ENCODE peak calls at places on chromosomes 12 and 14, in six cellular contexts. One of them, this sample, is unnamed.

GRCh38 chr12:31246470-31246850 is 79.5 kb downstream of the SINHCAF start:
- DNase-seq in NCI-H1417: no peak
- DNase-seq in activated CD4-positive, CD25-positive, alpha-beta regulatory T cell treated with anti-CD3 and anti-CD28 coated beads, Interleukin-2, amount 50 U/mL, for 16 hours: no peak
- DNase-seq in HTR-8/SVneo: no peak
- DNase-seq in H7: no peak
- DNase-seq in ACHN: no peak
- DNase-seq in this sample: no peak

GRCh38 chr12:111056618-111057521 is 136.5 kb upstream of the MYL2 start:
- DNase-seq in NCI-H1417: no peak
- DNase-seq in activated CD4-positive, CD25-positive, alpha-beta regulatory T cell treated with anti-CD3 and anti-CD28 coated beads, Interleukin-2, amount 50 U/mL, for 16 hours: peak; percentile 6
- DNase-seq in HTR-8/SVneo: no peak
- DNase-seq in H7: no peak
- DNase-seq in ACHN: no peak
- DNase-seq in this sample: no peak

GRCh38 chr12:76277480-76277879 is 70.7 kb downstream of the BBS10 start:
- DNase-seq in NCI-H1417: no peak
- DNase-seq in activated CD4-positive, CD25-positive, alpha-beta regulatory T cell treated with anti-CD3 and anti-CD28 coated beads, Interleukin-2, amount 50 U/mL, for 16 hours: no peak
- DNase-seq in HTR-8/SVneo: no peak
- DNase-seq in H7: no peak
- DNase-seq in ACHN: peak; percentile 72
- DNase-seq in this sample: no peak

GRCh38 chr14:67941456-67942018 is 122.0 kb downstream of the RAD51B start:
- DNase-seq in NCI-H1417: no peak
- DNase-seq in activated CD4-positive, CD25-positive, alpha-beta regulatory T cell treated with anti-CD3 and anti-CD28 coated beads, Interleukin-2, amount 50 U/mL, for 16 hours: no peak
- DNase-seq in HTR-8/SVneo: no peak
- DNase-seq in H7: no peak
- DNase-seq in ACHN: peak; percentile 20
- DNase-seq in this sample: no peak

GRCh38 chr12:76633415-76633814 is 73.8 kb upstream of the OSBPL8 start:
- DNase-seq in NCI-H1417: no peak
- DNase-seq in activated CD4-positive, CD25-positive, alpha-beta regulatory T cell treated with anti-CD3 and anti-CD28 coated beads, Interleukin-2, amount 50 U/mL, for 16 hours: no peak
- DNase-seq in HTR-8/SVneo: no peak
- DNase-seq in H7: no peak
- DNase-seq in ACHN: no peak
- DNase-seq in this sample: no peak

GRCh38 chr14:100114109-100114765 is 45.2 kb downstream of the DEGS2 start:
- DNase-seq in NCI-H1417: no peak
- DNase-seq in activated CD4-positive, CD25-positive, alpha-beta regulatory T cell treated with anti-CD3 and anti-CD28 coated beads, Interleukin-2, amount 50 U/mL, for 16 hours: no peak
- DNase-seq in HTR-8/SVneo: no peak
- DNase-seq in H7: peak; percentile 41
- DNase-seq in ACHN: no peak
- DNase-seq in this sample: no peak

GRCh38 chr12:5485471-5485870 is 53.6 kb downstream of the NTF3 start:
- DNase-seq in NCI-H1417: no peak
- DNase-seq in activated CD4-positive, CD25-positive, alpha-beta regulatory T cell treated with anti-CD3 and anti-CD28 coated beads, Interleukin-2, amount 50 U/mL, for 16 hours: no peak
- DNase-seq in HTR-8/SVneo: no peak
- DNase-seq in H7: no peak
- DNase-seq in ACHN: no peak
- DNase-seq in this sample: no peak

GRCh38 chr12:106048016-106048415 is 90.7 kb downstream of the NUAK1 start:
- DNase-seq in NCI-H1417: no peak
- DNase-seq in activated CD4-positive, CD25-positive, alpha-beta regulatory T cell treated with anti-CD3 and anti-CD28 coated beads, Interleukin-2, amount 50 U/mL, for 16 hours: no peak
- DNase-seq in HTR-8/SVneo: no peak
- DNase-seq in H7: no peak
- DNase-seq in ACHN: no peak
- DNase-seq in this sample: no peak

GRCh38 chr12:42705863-42706262 is 116.3 kb upstream of the PRICKLE1 start:
- DNase-seq in NCI-H1417: no peak
- DNase-seq in activated CD4-positive, CD25-positive, alpha-beta regulatory T cell treated with anti-CD3 and anti-CD28 coated beads, Interleukin-2, amount 50 U/mL, for 16 hours: no peak
- DNase-seq in HTR-8/SVneo: peak; percentile 46
- DNase-seq in H7: no peak
- DNase-seq in ACHN: no peak
- DNase-seq in this sample: no peak

GRCh38 chr14:27528328-27528727 is 930.5 kb upstream of the NOVA1 start:
- DNase-seq in NCI-H1417: peak; percentile 36
- DNase-seq in activated CD4-positive, CD25-positive, alpha-beta regulatory T cell treated with anti-CD3 and anti-CD28 coated beads, Interleukin-2, amount 50 U/mL, for 16 hours: no peak
- DNase-seq in HTR-8/SVneo: peak; percentile 60
- DNase-seq in H7: peak; percentile 25
- DNase-seq in ACHN: peak; percentile 47
- DNase-seq in this sample: no peak

GRCh38 chr14:54687750-54688119 is 120.8 kb downstream of the SAMD4A start:
- DNase-seq in NCI-H1417: no peak
- DNase-seq in activated CD4-positive, CD25-positive, alpha-beta regulatory T cell treated with anti-CD3 and anti-CD28 coated beads, Interleukin-2, amount 50 U/mL, for 16 hours: no peak
- DNase-seq in HTR-8/SVneo: no peak
- DNase-seq in H7: no peak
- DNase-seq in ACHN: no peak
- DNase-seq in this sample: no peak

GRCh38 chr12:98901189-98901588 is 256.1 kb downstream of the APAF1 start:
- DNase-seq in NCI-H1417: no peak
- DNase-seq in activated CD4-positive, CD25-positive, alpha-beta regulatory T cell treated with anti-CD3 and anti-CD28 coated beads, Interleukin-2, amount 50 U/mL, for 16 hours: no peak
- DNase-seq in HTR-8/SVneo: no peak
- DNase-seq in H7: no peak
- DNase-seq in ACHN: peak; percentile 14
- DNase-seq in this sample: no peak

GRCh38 chr12:13071305-13072280 is 27.4 kb downstream of the FAM234B start:
- DNase-seq in NCI-H1417: no peak
- DNase-seq in activated CD4-positive, CD25-positive, alpha-beta regulatory T cell treated with anti-CD3 and anti-CD28 coated beads, Interleukin-2, amount 50 U/mL, for 16 hours: no peak
- DNase-seq in HTR-8/SVneo: no peak
- DNase-seq in H7: no peak
- DNase-seq in ACHN: no peak
- DNase-seq in this sample: no peak

GRCh38 chr12:99004799-99005474 is 359.8 kb downstream of the APAF1 start:
- DNase-seq in NCI-H1417: no peak
- DNase-seq in activated CD4-positive, CD25-positive, alpha-beta regulatory T cell treated with anti-CD3 and anti-CD28 coated beads, Interleukin-2, amount 50 U/mL, for 16 hours: no peak
- DNase-seq in HTR-8/SVneo: no peak
- DNase-seq in H7: no peak
- DNase-seq in ACHN: no peak
- DNase-seq in this sample: no peak

GRCh38 chr12:709631-710030 is 42.7 kb upstream of the WNK1 start:
- DNase-seq in NCI-H1417: no peak
- DNase-seq in activated CD4-positive, CD25-positive, alpha-beta regulatory T cell treated with anti-CD3 and anti-CD28 coated beads, Interleukin-2, amount 50 U/mL, for 16 hours: no peak
- DNase-seq in HTR-8/SVneo: no peak
- DNase-seq in H7: no peak
- DNase-seq in ACHN: no peak
- DNase-seq in this sample: no peak

GRCh38 chr14:24339284-24340151 is at the start of gene RIPK3:
- DNase-seq in NCI-H1417: no peak
- DNase-seq in activated CD4-positive, CD25-positive, alpha-beta regulatory T cell treated with anti-CD3 and anti-CD28 coated beads, Interleukin-2, amount 50 U/mL, for 16 hours: peak; percentile 46
- DNase-seq in HTR-8/SVneo: no peak
- DNase-seq in H7: peak; percentile 79
- DNase-seq in ACHN: no peak
- DNase-seq in this sample: peak; percentile 60

GRCh38 chr12:67426067-67426466 is 156.9 kb downstream of the CAND1 start:
- DNase-seq in NCI-H1417: no peak
- DNase-seq in activated CD4-positive, CD25-positive, alpha-beta regulatory T cell treated with anti-CD3 and anti-CD28 coated beads, Interleukin-2, amount 50 U/mL, for 16 hours: no peak
- DNase-seq in HTR-8/SVneo: no peak
- DNase-seq in H7: no peak
- DNase-seq in ACHN: no peak
- DNase-seq in this sample: no peak

GRCh38 chr12:47033081-47033480 is 46.3 kb upstream of the PCED1B start:
- DNase-seq in NCI-H1417: no peak
- DNase-seq in activated CD4-positive, CD25-positive, alpha-beta regulatory T cell treated with anti-CD3 and anti-CD28 coated beads, Interleukin-2, amount 50 U/mL, for 16 hours: no peak
- DNase-seq in HTR-8/SVneo: no peak
- DNase-seq in H7: no peak
- DNase-seq in ACHN: peak; percentile 25
- DNase-seq in this sample: peak; percentile 12

GRCh38 chr12:95820096-95820703 is 29.6 kb upstream of the NTN4 start:
- DNase-seq in NCI-H1417: peak; percentile 66
- DNase-seq in activated CD4-positive, CD25-positive, alpha-beta regulatory T cell treated with anti-CD3 and anti-CD28 coated beads, Interleukin-2, amount 50 U/mL, for 16 hours: no peak
- DNase-seq in HTR-8/SVneo: peak; percentile 62
- DNase-seq in H7: peak; percentile 19
- DNase-seq in ACHN: peak; percentile 85
- DNase-seq in this sample: peak; percentile 77

GRCh38 chr12:98955284-98955683 is 310.2 kb downstream of the APAF1 start:
- DNase-seq in NCI-H1417: peak; percentile 11
- DNase-seq in activated CD4-positive, CD25-positive, alpha-beta regulatory T cell treated with anti-CD3 and anti-CD28 coated beads, Interleukin-2, amount 50 U/mL, for 16 hours: no peak
- DNase-seq in HTR-8/SVneo: no peak
- DNase-seq in H7: peak; percentile 28
- DNase-seq in ACHN: peak; percentile 61
- DNase-seq in this sample: peak; percentile 54

GRCh38 chr12:110741371-110741770 is 1.3 kb downstream of the PPP1CC start:
- DNase-seq in NCI-H1417: no peak
- DNase-seq in activated CD4-positive, CD25-positive, alpha-beta regulatory T cell treated with anti-CD3 and anti-CD28 coated beads, Interleukin-2, amount 50 U/mL, for 16 hours: no peak
- DNase-seq in HTR-8/SVneo: no peak
- DNase-seq in H7: no peak
- DNase-seq in ACHN: peak; percentile 22
- DNase-seq in this sample: no peak

GRCh38 chr12:4246116-4246515 is 27.4 kb upstream of the CCND2 start:
- DNase-seq in NCI-H1417: no peak
- DNase-seq in activated CD4-positive, CD25-positive, alpha-beta regulatory T cell treated with anti-CD3 and anti-CD28 coated beads, Interleukin-2, amount 50 U/mL, for 16 hours: no peak
- DNase-seq in HTR-8/SVneo: no peak
- DNase-seq in H7: peak; percentile 55
- DNase-seq in ACHN: no peak
- DNase-seq in this sample: no peak

GRCh38 chr14:36271939-36272907 is 48.2 kb downstream of the MBIP start:
- DNase-seq in NCI-H1417: no peak
- DNase-seq in activated CD4-positive, CD25-positive, alpha-beta regulatory T cell treated with anti-CD3 and anti-CD28 coated beads, Interleukin-2, amount 50 U/mL, for 16 hours: no peak
- DNase-seq in HTR-8/SVneo: no peak
- DNase-seq in H7: no peak
- DNase-seq in ACHN: peak; percentile 3
- DNase-seq in this sample: no peak

GRCh38 chr12:19223018-19223417 is 93.5 kb downstream of the PLEKHA5 start:
- DNase-seq in NCI-H1417: peak; percentile 53
- DNase-seq in activated CD4-positive, CD25-positive, alpha-beta regulatory T cell treated with anti-CD3 and anti-CD28 coated beads, Interleukin-2, amount 50 U/mL, for 16 hours: no peak
- DNase-seq in HTR-8/SVneo: peak; percentile 11
- DNase-seq in H7: no peak
- DNase-seq in ACHN: peak; percentile 71
- DNase-seq in this sample: no peak

GRCh38 chr12:131074221-131075083 is 120.7 kb downstream of the ADGRD1 start:
- DNase-seq in NCI-H1417: no peak
- DNase-seq in activated CD4-positive, CD25-positive, alpha-beta regulatory T cell treated with anti-CD3 and anti-CD28 coated beads, Interleukin-2, amount 50 U/mL, for 16 hours: no peak
- DNase-seq in HTR-8/SVneo: no peak
- DNase-seq in H7: peak; percentile 48
- DNase-seq in ACHN: no peak
- DNase-seq in this sample: no peak

GRCh38 chr12:12540261-12541013 is 22.2 kb downstream of the DUSP16 start:
- DNase-seq in NCI-H1417: no peak
- DNase-seq in activated CD4-positive, CD25-positive, alpha-beta regulatory T cell treated with anti-CD3 and anti-CD28 coated beads, Interleukin-2, amount 50 U/mL, for 16 hours: no peak
- DNase-seq in HTR-8/SVneo: no peak
- DNase-seq in H7: no peak
- DNase-seq in ACHN: no peak
- DNase-seq in this sample: no peak

GRCh38 chr12:102299731-102300130 is 102.1 kb upstream of the PMCH start:
- DNase-seq in NCI-H1417: no peak
- DNase-seq in activated CD4-positive, CD25-positive, alpha-beta regulatory T cell treated with anti-CD3 and anti-CD28 coated beads, Interleukin-2, amount 50 U/mL, for 16 hours: no peak
- DNase-seq in HTR-8/SVneo: no peak
- DNase-seq in H7: no peak
- DNase-seq in ACHN: no peak
- DNase-seq in this sample: no peak

GRCh38 chr12:52452101-52452500 is at the start of gene KRT6B:
- DNase-seq in NCI-H1417: no peak
- DNase-seq in activated CD4-positive, CD25-positive, alpha-beta regulatory T cell treated with anti-CD3 and anti-CD28 coated beads, Interleukin-2, amount 50 U/mL, for 16 hours: no peak
- DNase-seq in HTR-8/SVneo: no peak
- DNase-seq in H7: no peak
- DNase-seq in ACHN: no peak
- DNase-seq in this sample: peak; percentile 6

GRCh38 chr12:66678640-66679268 is at the start of gene GRIP1:
- DNase-seq in NCI-H1417: peak; percentile 58
- DNase-seq in activated CD4-positive, CD25-positive, alpha-beta regulatory T cell treated with anti-CD3 and anti-CD28 coated beads, Interleukin-2, amount 50 U/mL, for 16 hours: no peak
- DNase-seq in HTR-8/SVneo: no peak
- DNase-seq in H7: no peak
- DNase-seq in ACHN: no peak
- DNase-seq in this sample: no peak

GRCh38 chr12:49059385-49060232 is 985 bp downstream of the KMT2D start:
- DNase-seq in NCI-H1417: peak; percentile 90
- DNase-seq in activated CD4-positive, CD25-positive, alpha-beta regulatory T cell treated with anti-CD3 and anti-CD28 coated beads, Interleukin-2, amount 50 U/mL, for 16 hours: no peak
- DNase-seq in HTR-8/SVneo: no peak
- DNase-seq in H7: peak; percentile 88
- DNase-seq in ACHN: peak; percentile 47
- DNase-seq in this sample: peak; percentile 13

GRCh38 chr14:71652368-71652767 is 279.9 kb upstream of the RGS6 start:
- DNase-seq in NCI-H1417: no peak
- DNase-seq in activated CD4-positive, CD25-positive, alpha-beta regulatory T cell treated with anti-CD3 and anti-CD28 coated beads, Interleukin-2, amount 50 U/mL, for 16 hours: no peak
- DNase-seq in HTR-8/SVneo: no peak
- DNase-seq in H7: no peak
- DNase-seq in ACHN: peak; percentile 6
- DNase-seq in this sample: no peak

GRCh38 chr12:10189653-10190052 is 10.8 kb downstream of the TMEM52B start:
- DNase-seq in NCI-H1417: no peak
- DNase-seq in activated CD4-positive, CD25-positive, alpha-beta regulatory T cell treated with anti-CD3 and anti-CD28 coated beads, Interleukin-2, amount 50 U/mL, for 16 hours: no peak
- DNase-seq in HTR-8/SVneo: no peak
- DNase-seq in H7: no peak
- DNase-seq in ACHN: no peak
- DNase-seq in this sample: no peak

GRCh38 chr12:82923935-82924334 is 237.2 kb downstream of the TMTC2 start:
- DNase-seq in NCI-H1417: no peak
- DNase-seq in activated CD4-positive, CD25-positive, alpha-beta regulatory T cell treated with anti-CD3 and anti-CD28 coated beads, Interleukin-2, amount 50 U/mL, for 16 hours: no peak
- DNase-seq in HTR-8/SVneo: no peak
- DNase-seq in H7: no peak
- DNase-seq in ACHN: no peak
- DNase-seq in this sample: no peak